ENCODE peak calls at places on chromosome 12, in eight cellular contexts. D is CD4-positive, alpha-beta T cell; T is right cardiac atrium; R is stimulated activated naive CD8-positive, alpha-beta T cell treated with anti-CD3 and anti-CD28 coated beads, Interleukin-15, amount 100 ng/mL, for 72 hours; C is activated naive CD8-positive, alpha-beta T cell treated with anti-CD3 and anti-CD28 coated beads, Interleukin-2, amount 10 ng/mL, durations not matched to agents 7 days and 5 days; H is activated naive CD4-positive, alpha-beta T cell treated with anti-CD3 and anti-CD28 coated beads, Interleukin-2, amount 50 U/mL, for 72 hours; B is sciatic nerve; S is Right ventricle myocardium superior. Z is an unnamed sample.
A peak's percentile ranks its signal among the peaks of the same experiment; 100 is the strongest.

GRCh38 chr12:67414011-67414715 is 145.0 kb downstream of the CAND1 start:
- ATAC-seq in T (no peak), D (no peak), S (no peak), R (no peak), B (no peak), H (no peak), C (no peak), Z (no peak)

GRCh38 chr12:95593266-95593871 is 42.1 kb upstream of the USP44 start:
- ATAC-seq in B (peak; percentile 83), T (peak; percentile 96), R (no peak), C (no peak), S (peak; percentile 97), H (no peak), D (no peak), Z (no peak)

GRCh38 chr12:119432935-119433334 is 98.4 kb downstream of the CCDC60 start:
- ATAC-seq in R (no peak), B (no peak), C (no peak), S (no peak), D (no peak), H (no peak), T (no peak), Z (no peak)

GRCh38 chr12:46372131-46372851 is at the start of gene SLC38A2:
- ATAC-seq in C (peak; percentile 81), R (peak; percentile 85), B (peak; percentile 54), H (peak; percentile 83), D (peak; percentile 79), S (peak; percentile 94), T (peak; percentile 97), Z (peak; percentile 96)

GRCh38 chr12:16833376-16833775 is 227.4 kb upstream of the LMO3 start:
- ATAC-seq in S (no peak), B (no peak), T (no peak), R (no peak), D (no peak), C (no peak), H (no peak), Z (no peak)

GRCh38 chr12:111170559-111170958 is 198.3 kb downstream of the PHETA1 start:
- ATAC-seq in D (no peak), B (peak; percentile 72), H (no peak), S (no peak), C (no peak), R (no peak), T (no peak), Z (peak; percentile 45)

GRCh38 chr12:94616217-94616729 is 34.1 kb downstream of the TMCC3 start:
- ATAC-seq in H (no peak), T (peak; percentile 68), S (peak; percentile 58), B (peak; percentile 33), R (no peak), C (no peak), D (no peak), Z (no peak)

GRCh38 chr12:116544656-116545055 is 14.5 kb upstream of the MAP1LC3B2 start:
- ATAC-seq in D (no peak), R (no peak), T (no peak), H (no peak), C (no peak), S (peak; percentile 60), B (peak; percentile 85), Z (no peak)

GRCh38 chr12:114529956-114530355 is 124.0 kb upstream of the TBX5 start:
- ATAC-seq in B (no peak), S (no peak), T (no peak), R (no peak), H (no peak), D (no peak), C (no peak), Z (no peak)

GRCh38 chr12:116360579-116361403 is 83.3 kb upstream of the MED13L start:
- ATAC-seq in H (peak; percentile 17), R (peak; percentile 51), T (no peak), S (no peak), C (no peak), D (no peak), B (no peak), Z (no peak)

GRCh38 chr12:70920251-70920851 is at the start of gene PTPRR:
- ATAC-seq in S (no peak), D (no peak), C (no peak), T (no peak), B (no peak), R (no peak), H (no peak), Z (no peak)

GRCh38 chr12:3458041-3458440 is 33.0 kb upstream of the PRMT8 start:
- ATAC-seq in D (no peak), S (no peak), T (no peak), C (no peak), H (no peak), B (no peak), R (no peak), Z (no peak)

GRCh38 chr12:132279184-132279889 is 50.1 kb downstream of the GALNT9 start:
- ATAC-seq in C (no peak), T (peak; percentile 79), B (no peak), H (no peak), S (peak; percentile 87), R (no peak), D (no peak), Z (no peak)

Z was measured in stimulated activated memory B cell treated with anti-CD40 and anti-IgM and Interleukin-4, amounts not matched to agents 10 μg/mL and 1 μg/mL and 100 μg/mL, for 72 hours.